ENCODE peak calls at places on chromosomes 11 and 22, in seven cellular contexts. B, T, F, G, H, C and E are unnamed samples. For H3K4me1 and H3K9me3, the result is how much of the 10 kb centered on the place peaks cover.

GRCh38 chr11:123111465-123111864 is 49.5 kb upstream of the HSPA8 start:
- DNase-seq in C (peak), B (no peak), H (no peak), G (no peak), T (no peak), F (no peak), E (no peak)

GRCh38 chr22:30931541-30932300 is 36.9 kb downstream of the MORC2 start:
- DNase-seq in T (no peak), C (no peak), F (no peak), G (no peak), H (no peak), B (no peak), E (no peak)

GRCh38 chr11:118194835-118195627 is 18.6 kb upstream of the SCN2B start:
- DNase-seq in H (no peak), T (no peak), C (no peak), F (peak), B (peak), G (peak), E (peak)

GRCh38 chr22:27726726-27727449 is 74.7 kb downstream of the MN1 start:
- DNase-seq in B (peak), G (peak), T (no peak), C (peak), H (no peak), F (peak), E (peak)

GRCh38 chr22:42889290-42889689 is 32.2 kb upstream of the ARFGAP3 start:
- DNase-seq in F (no peak), G (no peak), C (no peak), H (no peak), T (no peak), B (no peak), E (no peak)

GRCh38 chr11:112361396-112361795 is 100.7 kb upstream of the PLET1 start:
- DNase-seq in T (no peak), H (no peak), G (no peak), C (no peak), F (no peak), B (no peak), E (no peak)

GRCh38 chr11:36425593-36426206 is 84.4 kb downstream of the TRAF6 start:
- DNase-seq in C (no peak), G (no peak), H (no peak), B (no peak), F (no peak), T (no peak), E (no peak)

GRCh38 chr11:14022821-14023220 is 60.3 kb downstream of the SPON1 start:
- DNase-seq in B (no peak), T (no peak), F (no peak), H (no peak), C (no peak), G (no peak), E (no peak)

GRCh38 chr11:46845740-46846509 is at the start of gene CKAP5:
- DNase-seq in H (peak), B (peak), C (peak), G (peak), T (peak), F (peak), E (peak)

GRCh38 chr11:72241290-72241781 is 2.6 kb downstream of the PHOX2A start:
- DNase-seq in F (no peak), T (no peak), C (no peak), G (no peak), H (no peak), B (no peak), E (no peak)

GRCh38 chr11:14454861-14455632 is 44.6 kb downstream of the COPB1 start:
- DNase-seq in C (peak), H (no peak), G (no peak), F (no peak), T (peak), B (no peak), E (no peak)

GRCh38 chr11:2789791-2790580 is 90.2 kb upstream of the KCNQ1OT1 start:
- DNase-seq in T (no peak), G (peak), C (no peak), H (no peak), B (peak), F (peak), E (peak)

GRCh38 chr11:108536783-108537182 is 38.6 kb upstream of the POGLUT3 start:
- DNase-seq in F (no peak), T (no peak), H (peak), B (no peak), C (no peak), G (no peak), E (no peak)

GRCh38 chr11:61392991-61393595 is 706 bp downstream of the TMEM216 start:
- DNase-seq in F (no peak), T (no peak), G (peak), H (no peak), B (no peak), C (peak), E (no peak)

GRCh38 chr22:21726650-21727049 is 8.9 kb downstream of the YPEL1 start:
- DNase-seq in H (no peak), B (no peak), G (no peak), T (peak), C (peak), F (no peak), E (no peak)

GRCh38 chr22:40487663-40488249 is 117.4 kb downstream of the SGSM3 start:
- DNase-seq in F (no peak), T (no peak), G (no peak), H (no peak), C (peak), B (no peak), E (no peak)

GRCh38 chr11:1756024-1756561 is 5.7 kb upstream of the IFITM10 start:
- DNase-seq in G (no peak), H (no peak), B (peak), F (peak), C (no peak), T (no peak), E (peak)

GRCh38 chr22:32123657-32124056 is 35.4 kb downstream of the C22orf42 start:
- DNase-seq in H (no peak), T (no peak), B (no peak), F (no peak), G (no peak), C (no peak), E (no peak)

GRCh38 chr11:130037881-130038601 is 31.7 kb upstream of the APLP2 start:
- DNase-seq in C (no peak), F (no peak), G (no peak), H (no peak), B (no peak), T (no peak), E (no peak)

GRCh38 chr11:129723146-129723963 is 92.3 kb upstream of the TMEM45B start:
- DNase-seq in H (no peak), F (no peak), C (no peak), G (no peak), T (no peak), B (no peak), E (no peak)

GRCh38 chr22:49964493-49965290 is 4.1 kb downstream of the PIM3 start:
- DNase-seq in H (no peak), B (peak), G (peak), F (peak), C (no peak), T (no peak), E (peak)

GRCh38 chr11:72013765-72014711 is 15.3 kb downstream of the IL18BP start:
- DNase-seq in H (no peak), F (no peak), C (no peak), G (no peak), B (no peak), T (no peak), E (peak)

GRCh38 chr11:28017816-28018215 is 90.1 kb downstream of the KIF18A start:
- DNase-seq in H (no peak), F (no peak), C (no peak), T (no peak), G (no peak), B (no peak), E (no peak)

GRCh38 chr11:118911113-118911879 is 14.4 kb downstream of the BCL9L start:
- DNase-seq in F (no peak), B (no peak), T (no peak), H (no peak), G (peak), C (peak), E (peak)

GRCh38 chr11:5593146-5593545 is 3.3 kb upstream of the TRIM6 start:
- DNase-seq in C (no peak), T (no peak), H (no peak), G (no peak), B (no peak), F (no peak), E (no peak)

GRCh38 chr11:86919557-86920210 is 35.5 kb downstream of the FZD4 start:
- DNase-seq in F (no peak), T (peak), G (no peak), H (no peak), B (no peak), C (peak), E (no peak)

DNA sequence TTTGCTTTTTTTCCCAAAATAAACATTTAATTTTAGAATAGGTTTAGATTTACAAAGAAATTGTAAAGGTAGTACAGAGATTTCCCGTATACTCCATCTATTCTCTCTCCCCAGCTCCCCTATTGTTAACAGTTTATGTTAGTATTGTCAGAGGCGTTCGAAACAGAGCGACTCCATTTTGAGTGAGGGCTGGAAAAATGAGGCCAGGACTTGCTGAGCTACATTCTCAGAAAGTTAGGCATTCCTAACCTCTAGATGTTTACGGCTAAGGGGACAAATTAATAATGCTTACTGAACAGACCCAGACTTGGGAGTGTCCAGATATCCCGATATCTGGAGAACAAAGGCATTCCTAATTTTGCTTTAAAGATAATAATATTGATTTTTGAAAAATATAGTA is 12.4 kb upstream of the NUP160 start:
- DNase-seq in F (no peak), G (no peak), T (no peak), B (no peak), H (no peak), C (no peak), E (no peak)
- H3K4me1 ChIP-seq in F (under half), G (under half), T (under half), B (under half), H (under half), C (half or more), E (under half)

DNA sequence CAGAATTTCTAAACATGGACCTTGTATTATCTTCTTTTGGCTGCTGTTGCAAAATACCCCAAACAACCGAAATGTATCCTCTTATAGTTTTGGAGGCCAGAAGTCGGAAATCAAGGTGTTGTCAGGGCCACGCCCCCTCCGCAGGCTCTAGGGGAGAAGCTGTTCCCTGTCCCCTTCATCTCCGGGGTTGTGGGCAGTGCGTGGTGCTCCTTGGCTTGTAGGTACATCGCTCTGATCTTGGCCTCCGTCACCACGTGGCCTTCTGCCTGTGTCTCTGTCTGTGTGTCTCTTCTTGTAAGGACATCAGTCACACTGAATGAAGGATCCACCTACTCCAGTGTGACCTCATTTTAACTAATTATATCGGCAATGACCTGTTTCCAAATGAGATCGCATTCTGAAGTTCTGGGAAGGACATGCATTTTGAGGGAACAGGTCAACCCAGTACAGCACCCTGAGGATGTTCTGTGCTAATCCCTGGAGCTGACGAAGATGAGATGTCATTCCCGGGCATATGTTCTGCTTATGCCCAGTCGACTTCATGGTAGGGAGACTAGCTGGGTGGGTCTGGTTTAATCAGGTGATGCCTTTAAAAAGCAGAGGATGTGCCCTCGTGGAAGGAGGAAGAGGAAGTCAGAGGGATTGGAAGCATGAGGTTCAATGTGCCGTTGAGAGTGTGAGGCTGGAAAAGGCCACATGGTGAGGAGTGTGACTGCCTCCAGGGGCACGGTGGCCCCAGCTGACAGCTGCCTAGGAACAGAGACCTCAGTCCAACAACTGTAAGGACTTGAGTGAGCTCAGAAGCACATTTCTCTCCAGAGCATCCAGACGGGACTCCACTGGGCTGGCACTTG is 531.1 kb downstream of the TBC1D22A start:
- DNase-seq in B (no peak), G (no peak), C (no peak), T (no peak), F (no peak), H (no peak), E (no peak)
- H3K9me3 ChIP-seq in B (under half), G (under half), C (under half), T (under half), F (under half), H (under half), E (under half)

GRCh38 chr11:116707250-116707649 is 65.5 kb downstream of the BUD13 start:
- DNase-seq in C (no peak), B (no peak), F (peak), T (no peak), H (no peak), G (peak), E (no peak)
- H3K27ac ChIP-seq in C (no peak), B (no peak), F (no peak), T (no peak), H (no peak), G (no peak), E (no peak)

GRCh38 chr22:38965614-38966378 is 8.4 kb downstream of the APOBEC3A start:
- DNase-seq in H (no peak), B (no peak), T (no peak), G (no peak), F (no peak), C (no peak), E (no peak)

GRCh38 chr22:38968801-38969200 is 11.4 kb downstream of the APOBEC3A start:
- DNase-seq in C (no peak), T (no peak), H (no peak), F (no peak), G (no peak), B (no peak), E (no peak)

GRCh38 chr22:38966379-38966700 is 8.9 kb downstream of the APOBEC3A start:
- DNase-seq in H (no peak), B (no peak), C (no peak), F (no peak), T (no peak), G (no peak), E (no peak)

GRCh38 chr22:38966942-38967341 is 9.5 kb downstream of the APOBEC3A start:
- DNase-seq in C (no peak), T (no peak), F (no peak), H (no peak), G (no peak), B (no peak), E (no peak)

GRCh38 chr22:38967451-38968450 is 10.3 kb downstream of the APOBEC3A start:
- DNase-seq in C (no peak), H (no peak), G (no peak), T (no peak), F (peak), B (peak), E (no peak)
- H3K4me1 ChIP-seq in C (under half), H (under half), G (under half), T (under half), F (under half), B (under half), E (under half)

DNA sequence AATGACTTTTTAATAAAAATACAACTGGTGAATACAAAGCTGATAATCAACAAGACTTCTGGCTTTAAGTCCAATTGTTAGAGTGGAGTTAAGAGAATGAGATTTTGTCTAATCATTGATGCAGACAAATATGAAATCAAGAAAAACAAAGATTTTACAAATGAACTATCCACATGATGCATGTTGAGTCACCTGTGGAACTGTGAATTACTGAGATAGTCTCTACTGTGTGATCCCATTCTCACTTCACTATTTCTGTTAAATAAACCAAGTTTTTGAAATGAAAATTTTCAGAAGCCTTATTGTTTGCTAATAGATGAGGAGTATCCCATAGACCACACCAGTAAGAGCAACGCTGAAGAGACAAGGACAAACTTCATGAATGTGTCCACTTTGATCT is 8.4 kb upstream of the CTSC start:
- DNase-seq in F (no peak), T (no peak), H (no peak), C (no peak), B (no peak), G (no peak), E (no peak)
- H3K9me3 ChIP-seq in F (under half), T (under half), H (under half), C (under half), B (under half), G (under half), E (under half)

DNA sequence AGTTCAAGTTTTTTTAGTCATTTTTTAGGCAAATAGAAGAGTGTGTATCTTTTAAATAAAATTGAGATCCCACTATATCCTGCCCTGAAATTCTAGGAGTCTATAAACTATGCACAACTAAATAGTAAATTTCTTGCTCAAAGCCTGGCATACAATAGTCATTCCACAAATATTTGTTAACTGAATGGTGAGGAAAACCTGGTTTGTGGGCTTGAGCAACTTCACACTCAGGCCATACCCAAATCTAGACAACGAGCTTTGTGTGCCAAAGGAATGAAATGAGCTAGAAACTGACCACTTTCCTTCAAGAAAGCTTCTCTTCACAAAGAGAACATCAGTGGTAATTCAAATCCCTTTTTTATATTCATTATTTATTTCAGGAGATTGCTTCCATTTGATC is 39.6 kb upstream of the AMOTL1 start:
- DNase-seq in F (no peak), H (no peak), T (no peak), B (no peak), C (no peak), G (no peak), E (no peak)
- H3K27ac ChIP-seq in F (no peak), H (no peak), T (no peak), B (no peak), C (no peak), G (no peak), E (no peak)

DNA sequence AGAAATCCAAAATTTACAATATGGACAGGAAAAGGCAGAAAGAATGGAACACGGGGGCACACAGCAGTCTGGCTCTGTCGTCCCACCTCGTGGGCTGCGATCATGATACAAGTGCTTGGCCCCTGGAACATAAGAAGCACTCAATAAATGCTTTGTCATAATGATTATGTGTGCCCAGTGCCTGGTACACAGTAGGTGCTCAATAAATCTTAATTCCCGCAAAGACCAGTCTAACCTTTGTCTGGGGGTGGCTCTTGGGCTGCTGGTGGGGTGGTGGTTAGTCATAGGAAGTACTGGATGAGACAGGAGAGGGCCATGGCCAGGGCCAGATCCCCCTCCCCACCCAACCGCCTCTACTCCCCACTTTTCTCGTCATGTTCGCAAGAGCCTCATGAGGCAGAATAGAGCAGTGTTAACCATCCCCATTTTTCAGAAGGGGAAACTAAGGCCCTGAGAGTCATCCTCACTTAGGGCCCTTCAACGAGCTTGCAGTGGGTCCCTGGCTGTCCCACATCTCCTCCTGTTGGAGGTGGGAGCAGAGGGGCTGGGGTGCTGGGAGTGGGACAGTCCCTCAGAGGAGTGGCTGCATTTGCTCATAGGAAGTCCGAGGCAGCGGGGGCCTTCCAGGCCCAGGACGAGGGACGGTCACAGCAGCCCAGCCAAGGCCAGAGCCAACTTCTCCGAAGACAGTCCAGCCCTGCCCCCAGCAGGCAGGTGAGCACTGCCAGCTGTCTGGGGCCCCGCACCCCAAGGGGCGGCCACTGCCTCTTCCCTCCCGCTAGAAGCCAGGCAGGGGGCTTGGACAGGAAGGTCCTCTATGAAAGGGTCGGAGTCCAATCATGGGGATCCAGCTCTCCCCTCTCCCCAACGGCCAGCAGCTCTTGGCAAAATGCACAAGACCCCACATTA is 36.1 kb downstream of the TRIOBP start:
- DNase-seq in B (no peak), T (no peak), F (no peak), H (no peak), G (no peak), C (no peak), E (no peak)
- H3K4me1 ChIP-seq in B (under half), T (under half), F (under half), H (under half), G (under half), C (under half), E (under half)

GRCh38 chr11:22069844-22070243 is 123.0 kb upstream of the ANO5 start:
- DNase-seq in C (no peak), H (no peak), G (no peak), B (no peak), F (no peak), T (no peak), E (no peak)

DNA sequence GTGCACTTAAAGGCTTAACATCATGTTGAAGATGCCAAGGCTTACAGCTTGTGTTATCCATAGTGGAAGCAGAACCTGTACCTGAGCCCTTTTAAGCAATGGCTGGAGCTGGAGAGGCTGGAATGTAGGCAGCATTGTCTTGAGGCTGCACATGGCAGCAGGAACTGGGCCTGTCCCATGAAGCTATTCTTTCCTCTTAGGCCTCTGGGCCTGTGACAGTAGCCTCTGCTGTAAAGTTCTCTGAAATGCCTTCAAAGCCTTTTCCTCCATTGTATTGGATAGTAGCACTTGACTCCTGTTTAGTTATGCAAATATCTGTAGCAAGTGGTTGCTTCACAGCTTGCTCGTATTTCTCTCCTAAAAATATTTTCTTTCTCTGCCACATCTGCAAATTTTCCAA is 127.4 kb upstream of the ANO5 start:
- DNase-seq in G (no peak), H (no peak), B (no peak), F (no peak), T (no peak), C (no peak), E (no peak)
- H3K9me3 ChIP-seq in G (under half), H (under half), B (under half), F (under half), T (under half), C (under half), E (under half)